ENCODE peak calls at places on chromosome 13, in four cellular contexts. H, D, P and Z are unnamed samples.

GRCh38 chr13:107865643-107866006 is 349.7 kb downstream of the LIG4 start:
- DNase-seq in D (peak; percentile 51), H (peak; percentile 79), P (no peak), Z (no peak)

GRCh38 chr13:97231118-97231831 is 9.1 kb downstream of the MBNL2 start:
- DNase-seq in H (no peak), D (no peak), P (no peak), Z (no peak)

GRCh38 chr13:93496985-93497673 is 270.5 kb downstream of the GPC6 start:
- DNase-seq in D (peak; percentile 27), H (peak; percentile 74), P (no peak), Z (no peak)

GRCh38 chr13:29993716-29994488 is 143.5 kb upstream of the UBL3 start:
- DNase-seq in H (no peak), D (peak; percentile 3), P (peak; percentile 30), Z (no peak)

GRCh38 chr13:113537205-113537604 is 46.7 kb upstream of the DCUN1D2 start:
- DNase-seq in H (no peak), D (no peak), P (no peak), Z (no peak)

GRCh38 chr13:111384441-111385181 is 64.2 kb downstream of the TEX29 start:
- DNase-seq in P (no peak), D (no peak), H (peak; percentile 51), Z (no peak)

GRCh38 chr13:68019901-68020300 is 789.8 kb upstream of the PCDH9 start:
- DNase-seq in H (no peak), P (no peak), D (no peak), Z (no peak)

GRCh38 chr13:60655268-60655667 is 258.2 kb downstream of the TDRD3 start:
- DNase-seq in D (no peak), H (peak; percentile 20), P (no peak), Z (no peak)

GRCh38 chr13:112575680-112576079 is 12.3 kb downstream of the TUBGCP3 start:
- DNase-seq in P (no peak), D (peak; percentile 35), H (no peak), Z (no peak)

GRCh38 chr13:114334305-114335053 is 20.2 kb downstream of the CHAMP1 start:
- DNase-seq in H (no peak), P (no peak), D (no peak), Z (no peak)

GRCh38 chr13:40149611-40150283 is 494.3 kb downstream of the COG6 start:
- DNase-seq in D (peak; percentile 96), H (no peak), P (peak; percentile 63), Z (peak; percentile 52)

GRCh38 chr13:95624020-95624419 is 20.5 kb downstream of the DZIP1 start:
- DNase-seq in H (peak; percentile 40), D (peak; percentile 82), P (no peak), Z (no peak)

GRCh38 chr13:85497652-85498051 is 301.6 kb downstream of the SLITRK6 start:
- DNase-seq in H (no peak), P (peak; percentile 92), D (peak; percentile 95), Z (no peak)